ENCODE peak calls at places on chromosomes 1 and 21, in six cellular contexts. P is transverse colon, G is body of pancreas, N is endothelial cell of umbilical vein, M is uterus, X is upper lobe of left lung. K is an unnamed sample.

GRCh38 chr1:92655197-92655801 is 129.6 kb downstream of the EVI5 start:
- DNase-seq in M (no peak), N (peak; percentile 9), X (no peak), P (no peak), G (no peak), K (no peak)

GRCh38 chr21:19999369-20000272 is 998.6 kb upstream of the NCAM2 start:
- DNase-seq in G (no peak), N (no peak), X (peak; percentile 57), P (no peak), M (no peak), K (no peak)

GRCh38 chr1:30758785-30759380 is 1.3 kb upstream of the LAPTM5 start:
- DNase-seq in N (peak; percentile 32), P (no peak), X (no peak), G (no peak), M (no peak), K (no peak)

GRCh38 chr1:58013237-58013636 is 533.3 kb downstream of the OMA1 start:
- DNase-seq in M (no peak), G (no peak), P (no peak), X (no peak), N (no peak), K (no peak)

GRCh38 chr1:21341517-21342078 is 51.3 kb upstream of the ECE1 start:
- DNase-seq in N (no peak), X (no peak), G (peak; percentile 62), P (peak; percentile 9), M (no peak), K (no peak)

GRCh38 chr21:31665397-31665796 is 5.9 kb downstream of the SOD1 start:
- DNase-seq in G (no peak), N (no peak), P (no peak), M (no peak), X (no peak), K (no peak)

GRCh38 chr1:155179107-155180031 is 5.7 kb downstream of the TRIM46 start:
- DNase-seq in M (peak; percentile 14), G (no peak), P (no peak), N (no peak), X (peak; percentile 82), K (peak; percentile 45)

GRCh38 chr1:21530368-21531016 is 21.3 kb downstream of the ALPL start:
- DNase-seq in P (no peak), G (no peak), M (no peak), X (no peak), N (no peak), K (no peak)

GRCh38 chr1:12556368-12556930 is 61.6 kb downstream of the DHRS3 start:
- DNase-seq in M (peak; percentile 66), G (peak; percentile 37), P (peak; percentile 39), N (no peak), X (peak; percentile 57), K (no peak)

GRCh38 chr1:56933161-56933560 is 32.7 kb downstream of the C8B start:
- DNase-seq in N (no peak), G (no peak), M (no peak), X (no peak), P (no peak), K (no peak)

GRCh38 chr1:228037401-228038386 is 30.9 kb downstream of the WNT3A start:
- DNase-seq in M (no peak), G (peak; percentile 47), N (peak; percentile 6), P (no peak), X (peak; percentile 87), K (no peak)

GRCh38 chr21:41216486-41216885 is 48.5 kb downstream of the BACE2 start:
- DNase-seq in G (no peak), M (no peak), N (no peak), X (peak; percentile 43), P (no peak), K (no peak)

GRCh38 chr21:25508364-25508763 is 98.9 kb downstream of the MRPL39 start:
- DNase-seq in G (no peak), X (no peak), N (no peak), M (no peak), P (no peak), K (no peak)
- TF ChIP-seq POLR2A in G (no peak), X (no peak), N (no peak), M (no peak), P (no peak), K (no peak)

GRCh38 chr1:169681094-169681493 is 30.3 kb downstream of the SELL start:
- DNase-seq in M (no peak), P (no peak), X (no peak), N (no peak), G (no peak), K (no peak)
- H3K4me3 ChIP-seq in M (no peak overlapping the region), P (no peak overlapping the region), X (no peak overlapping the region), N (no peak overlapping the region), G (no peak overlapping the region), K (no peak overlapping the region)

GRCh38 chr1:110060034-110060661 is 10.3 kb downstream of the ALX3 start:
- DNase-seq in P (peak; percentile 59), X (no peak), M (peak; percentile 26), N (peak; percentile 22), G (peak; percentile 41), K (peak; percentile 54)
- TF ChIP-seq POLR2A in P (no peak), X (no peak), M (no peak), N (no peak), G (no peak), K (no peak)

GRCh38 chr1:108646265-108646660 is 14.6 kb downstream of the HENMT1 start:
- DNase-seq in M (no peak), N (no peak), X (no peak), P (no peak), G (no peak), K (no peak)

GRCh38 chr1:108646661-108647269 is 14.1 kb downstream of the HENMT1 start:
- DNase-seq in G (peak; percentile 55), M (peak; percentile 38), N (peak; percentile 14), X (peak; percentile 29), P (peak; percentile 89), K (peak; percentile 92)

GRCh38 chr1:108643492-108644333 is 17.2 kb downstream of the HENMT1 start:
- DNase-seq in P (peak; percentile 53), M (peak; percentile 60), X (no peak), G (peak; percentile 68), N (peak; percentile 78), K (no peak)

GRCh38 chr1:108645479-108646184 is 15.3 kb downstream of the HENMT1 start:
- DNase-seq in N (no peak), X (no peak), P (no peak), M (no peak), G (no peak), K (no peak)

GRCh38 chr1:108644984-108645383 is 15.9 kb downstream of the HENMT1 start:
- DNase-seq in P (peak; percentile 68), N (no peak), X (peak; percentile 5), M (no peak), G (no peak), K (peak; percentile 61)
- H3K4me3 ChIP-seq in P (no peak overlapping the region), N (no peak overlapping the region), X (no peak overlapping the region), M (no peak overlapping the region), G (no peak overlapping the region), K (no peak overlapping the region)

DNA sequence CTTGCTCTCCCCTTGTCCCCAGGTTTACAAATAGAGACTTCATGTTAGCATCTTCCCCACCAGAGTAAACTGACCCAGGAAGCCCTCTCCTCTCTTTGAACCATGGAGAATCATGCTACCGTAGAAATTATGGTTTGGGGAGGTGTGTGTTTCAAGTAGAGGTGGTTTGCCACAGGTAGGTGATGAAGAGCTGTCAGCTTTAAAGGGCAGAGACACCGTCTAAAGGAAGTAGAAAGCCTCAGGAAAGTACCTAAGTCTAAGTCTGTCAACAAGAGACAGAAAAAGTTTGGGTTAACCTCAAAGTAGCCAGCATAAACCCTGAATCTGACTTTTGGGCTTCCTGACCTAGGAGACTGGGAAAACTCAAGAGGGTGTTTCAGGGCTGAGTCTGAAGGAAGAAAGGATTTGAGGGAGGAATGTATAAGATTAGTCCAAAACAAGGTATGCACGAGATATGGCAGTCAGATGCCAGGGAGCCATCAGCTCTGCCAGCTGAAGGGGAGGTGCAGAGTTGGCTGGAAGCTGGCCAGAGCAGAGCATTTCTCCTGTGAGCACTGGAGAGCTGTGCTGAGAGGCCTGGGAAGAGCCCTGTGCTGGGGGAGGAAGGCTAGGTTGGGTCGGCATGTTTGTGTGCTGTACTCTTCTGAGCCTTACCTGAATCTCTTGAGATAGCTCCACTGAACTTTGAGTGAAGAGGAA is 14.3 kb downstream of the ADAMTSL4 start:
- DNase-seq in P (peak; percentile 79), X (no peak), G (peak; percentile 88), M (peak; percentile 52), N (peak; percentile 61), K (no peak)
- TF ChIP-seq POLR2A in P (no peak), X (peak; percentile 4), G (no peak), M (no peak), N (no peak), K (peak; percentile 4)

DNA sequence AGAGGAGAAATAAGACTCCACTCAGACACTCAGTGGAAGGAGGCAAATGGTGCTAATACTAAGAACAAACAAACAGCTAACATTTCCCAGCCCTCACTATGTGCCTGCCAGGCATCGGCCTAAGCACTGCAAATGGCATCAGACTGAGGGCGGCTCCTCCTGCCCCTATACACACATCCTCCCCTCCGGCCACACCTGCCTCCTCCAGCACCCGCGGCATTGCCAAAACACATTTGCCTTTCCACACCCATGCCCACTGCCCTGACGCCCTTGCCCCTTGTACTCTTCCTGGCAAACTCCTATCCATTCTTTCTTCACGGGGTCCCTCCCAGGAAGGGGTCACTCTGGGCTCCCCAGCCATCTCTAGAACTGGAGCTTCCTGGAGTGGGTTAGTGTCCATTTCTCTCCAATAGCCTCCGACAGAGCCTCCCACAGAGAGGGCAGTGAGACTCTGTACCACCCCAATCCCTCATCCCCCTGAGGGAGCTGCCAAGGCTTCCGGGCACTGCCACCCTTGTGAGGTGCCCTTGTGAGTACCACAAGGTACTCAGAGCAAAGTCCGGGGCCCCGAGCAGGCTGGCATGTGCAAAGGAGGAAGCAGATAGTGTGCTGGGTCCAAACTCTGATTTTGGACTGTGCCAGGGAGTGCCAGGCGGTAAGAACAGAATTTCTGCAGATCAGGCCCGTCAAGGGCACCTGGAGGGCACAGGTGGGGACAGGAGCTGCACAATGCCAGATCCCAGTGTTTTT is 959 bp downstream of the AKR7A3 start:
- DNase-seq in P (peak; percentile 79), N (no peak), G (peak; percentile 76), X (no peak), M (no peak), K (peak; percentile 89)
- H3K4me3 ChIP-seq in P (peak overlapping the region; percentile 40), N (no peak overlapping the region), G (peak overlapping the region; percentile 16), X (no peak overlapping the region), M (no peak overlapping the region), K (peak overlapping the region; percentile 56)